ENCODE peak calls at places on chromosomes 3 and 15, in four cellular contexts. One of them, this sample, is unnamed.

GRCh38 chr3:9717563-9717962 is 13.9 kb downstream of the CPNE9 start:
- DNase-seq in lower leg skin: no peak
- DNase-seq in head of caudate nucleus: no peak
- DNase-seq in GDM1: no peak
- DNase-seq in this sample: no peak

GRCh38 chr3:131033480-131034080 is 6.9 kb downstream of the NEK11 start:
- DNase-seq in lower leg skin: no peak
- DNase-seq in head of caudate nucleus: no peak
- DNase-seq in GDM1: no peak
- DNase-seq in this sample: peak; percentile 15

GRCh38 chr15:100373037-100373896 is 31.5 kb upstream of the ADAMTS17 start:
- DNase-seq in lower leg skin: no peak
- DNase-seq in head of caudate nucleus: no peak
- DNase-seq in GDM1: no peak
- DNase-seq in this sample: no peak

GRCh38 chr3:197430961-197431910 is 124.5 kb downstream of the BDH1 start:
- DNase-seq in lower leg skin: no peak
- DNase-seq in head of caudate nucleus: no peak
- DNase-seq in GDM1: no peak
- DNase-seq in this sample: no peak

GRCh38 chr3:180036678-180037455 is at the start of gene PEX5L:
- DNase-seq in lower leg skin: no peak
- DNase-seq in head of caudate nucleus: peak; percentile 88
- DNase-seq in GDM1: peak; percentile 4
- DNase-seq in this sample: peak; percentile 20

GRCh38 chr15:57403946-57404345 is 27.6 kb downstream of the CGNL1 start:
- DNase-seq in lower leg skin: no peak
- DNase-seq in head of caudate nucleus: no peak
- DNase-seq in GDM1: no peak
- DNase-seq in this sample: no peak

GRCh38 chr3:354433-354832 is 157.9 kb downstream of the CHL1 start:
- DNase-seq in lower leg skin: peak; percentile 47
- DNase-seq in head of caudate nucleus: peak; percentile 56
- DNase-seq in GDM1: no peak
- DNase-seq in this sample: no peak

GRCh38 chr3:166114448-166114847 is 277.2 kb upstream of the BCHE start:
- DNase-seq in lower leg skin: no peak
- DNase-seq in head of caudate nucleus: no peak
- DNase-seq in GDM1: no peak
- DNase-seq in this sample: no peak

GRCh38 chr3:123449092-123449985 is 449 bp upstream of the ADCY5 start:
- DNase-seq in lower leg skin: no peak
- DNase-seq in head of caudate nucleus: peak; percentile 86
- DNase-seq in GDM1: no peak
- DNase-seq in this sample: no peak

GRCh38 chr3:71160800-71161546 is 422.6 kb downstream of the FOXP1 start:
- DNase-seq in lower leg skin: no peak
- DNase-seq in head of caudate nucleus: no peak
- DNase-seq in GDM1: no peak
- DNase-seq in this sample: no peak

This sample was measured in GM18507.